ENCODE peak calls at places on chromosomes 4 and X, in nine cellular contexts. One of them, this sample, is unnamed. For H3K4me1, the result is how much of the 10 kb centered on the place peaks cover.

GRCh38 chr4:31674313-31674947 is 954.3 kb downstream of the PCDH7 start:
- DNase-seq in body of pancreas: no peak
- DNase-seq in A549: no peak
- DNase-seq in PC-3: peak
- DNase-seq in GM23338: peak
- DNase-seq in heart right ventricle: no peak
- DNase-seq in cardiac muscle cell: peak
- DNase-seq in ovary: no peak
- DNase-seq in adrenal gland: peak
- DNase-seq in this sample: peak

GRCh38 chr4:9685692-9686091 is 95.7 kb upstream of the DRD5 start:
- DNase-seq in body of pancreas: no peak
- DNase-seq in A549: no peak
- DNase-seq in PC-3: no peak
- DNase-seq in GM23338: no peak
- DNase-seq in heart right ventricle: no peak
- DNase-seq in cardiac muscle cell: no peak
- DNase-seq in ovary: no peak
- DNase-seq in adrenal gland: no peak
- DNase-seq in this sample: no peak

GRCh38 chrX:54818221-54818620 is 10.7 kb downstream of the MAGED2 start:
- DNase-seq in body of pancreas: no peak
- DNase-seq in A549: no peak
- DNase-seq in PC-3: no peak
- DNase-seq in GM23338: no peak
- DNase-seq in heart right ventricle: no peak
- DNase-seq in cardiac muscle cell: no peak
- DNase-seq in ovary: no peak
- DNase-seq in adrenal gland: no peak
- DNase-seq in this sample: no peak

GRCh38 chrX:119755981-119756533 is 2.3 kb upstream of the SOWAHD start:
- DNase-seq in body of pancreas: no peak
- DNase-seq in A549: no peak
- DNase-seq in PC-3: no peak
- DNase-seq in GM23338: no peak
- DNase-seq in heart right ventricle: no peak
- DNase-seq in cardiac muscle cell: no peak
- DNase-seq in ovary: no peak
- DNase-seq in adrenal gland: no peak
- DNase-seq in this sample: no peak

GRCh38 chrX:124594017-124594651 is 247.8 kb downstream of the SH2D1A start:
- DNase-seq in body of pancreas: peak
- DNase-seq in A549: no peak
- DNase-seq in PC-3: peak
- DNase-seq in GM23338: no peak
- DNase-seq in heart right ventricle: no peak
- DNase-seq in cardiac muscle cell: no peak
- DNase-seq in ovary: no peak
- DNase-seq in adrenal gland: peak
- DNase-seq in this sample: no peak

GRCh38 chrX:134469481-134469880 is 9.5 kb downstream of the HPRT1 start:
- DNase-seq in body of pancreas: no peak
- DNase-seq in A549: no peak
- DNase-seq in PC-3: peak
- DNase-seq in GM23338: no peak
- DNase-seq in heart right ventricle: no peak
- DNase-seq in cardiac muscle cell: no peak
- DNase-seq in ovary: no peak
- DNase-seq in adrenal gland: no peak
- DNase-seq in this sample: no peak

GRCh38 chr4:169174247-169174646 is 96.5 kb downstream of the SH3RF1 start:
- DNase-seq in body of pancreas: no peak
- DNase-seq in A549: no peak
- DNase-seq in PC-3: peak
- DNase-seq in GM23338: no peak
- DNase-seq in heart right ventricle: no peak
- DNase-seq in cardiac muscle cell: no peak
- DNase-seq in ovary: no peak
- DNase-seq in adrenal gland: no peak
- DNase-seq in this sample: no peak

GRCh38 chrX:12223650-12224049 is 85.4 kb downstream of the FRMPD4 start:
- DNase-seq in body of pancreas: no peak
- DNase-seq in A549: no peak
- DNase-seq in PC-3: peak
- DNase-seq in GM23338: no peak
- DNase-seq in heart right ventricle: no peak
- DNase-seq in cardiac muscle cell: no peak
- DNase-seq in ovary: no peak
- DNase-seq in adrenal gland: no peak
- DNase-seq in this sample: no peak

GRCh38 chr4:113094802-113095201 is 45.3 kb downstream of the ANK2 start:
- DNase-seq in body of pancreas: no peak
- DNase-seq in A549: peak
- DNase-seq in PC-3: peak
- DNase-seq in GM23338: peak
- DNase-seq in heart right ventricle: no peak
- DNase-seq in cardiac muscle cell: no peak
- DNase-seq in ovary: no peak
- DNase-seq in adrenal gland: no peak
- DNase-seq in this sample: peak

GRCh38 chrX:119266364-119266995 is 30.4 kb downstream of the PGRMC1 start:
- DNase-seq in body of pancreas: peak
- DNase-seq in A549: peak
- DNase-seq in PC-3: peak
- DNase-seq in GM23338: peak
- DNase-seq in heart right ventricle: no peak
- DNase-seq in cardiac muscle cell: peak
- DNase-seq in ovary: no peak
- DNase-seq in adrenal gland: peak
- DNase-seq in this sample: peak

GRCh38 chr4:110510282-110510681 is 34.3 kb downstream of the ENPEP start:
- DNase-seq in body of pancreas: no peak
- DNase-seq in A549: no peak
- DNase-seq in PC-3: no peak
- DNase-seq in GM23338: no peak
- DNase-seq in heart right ventricle: no peak
- DNase-seq in cardiac muscle cell: no peak
- DNase-seq in ovary: no peak
- DNase-seq in adrenal gland: no peak
- DNase-seq in this sample: no peak

GRCh38 chr4:110512901-110513300 is 36.9 kb downstream of the ENPEP start:
- DNase-seq in body of pancreas: no peak
- DNase-seq in A549: no peak
- DNase-seq in PC-3: no peak
- DNase-seq in GM23338: no peak
- DNase-seq in heart right ventricle: no peak
- DNase-seq in cardiac muscle cell: no peak
- DNase-seq in ovary: no peak
- DNase-seq in adrenal gland: no peak
- DNase-seq in this sample: no peak

GRCh38 chr4:110510955-110511544 is 35.1 kb downstream of the ENPEP start:
- DNase-seq in body of pancreas: no peak
- DNase-seq in A549: peak
- DNase-seq in PC-3: peak
- DNase-seq in GM23338: peak
- DNase-seq in heart right ventricle: no peak
- DNase-seq in cardiac muscle cell: peak
- DNase-seq in ovary: no peak
- DNase-seq in adrenal gland: no peak
- DNase-seq in this sample: no peak

GRCh38 chr4:110505440-110505839 is 29.5 kb downstream of the ENPEP start:
- DNase-seq in body of pancreas: no peak
- DNase-seq in A549: no peak
- DNase-seq in PC-3: no peak
- DNase-seq in GM23338: no peak
- DNase-seq in heart right ventricle: no peak
- DNase-seq in cardiac muscle cell: no peak
- DNase-seq in ovary: no peak
- DNase-seq in adrenal gland: no peak
- DNase-seq in this sample: no peak

DNA sequence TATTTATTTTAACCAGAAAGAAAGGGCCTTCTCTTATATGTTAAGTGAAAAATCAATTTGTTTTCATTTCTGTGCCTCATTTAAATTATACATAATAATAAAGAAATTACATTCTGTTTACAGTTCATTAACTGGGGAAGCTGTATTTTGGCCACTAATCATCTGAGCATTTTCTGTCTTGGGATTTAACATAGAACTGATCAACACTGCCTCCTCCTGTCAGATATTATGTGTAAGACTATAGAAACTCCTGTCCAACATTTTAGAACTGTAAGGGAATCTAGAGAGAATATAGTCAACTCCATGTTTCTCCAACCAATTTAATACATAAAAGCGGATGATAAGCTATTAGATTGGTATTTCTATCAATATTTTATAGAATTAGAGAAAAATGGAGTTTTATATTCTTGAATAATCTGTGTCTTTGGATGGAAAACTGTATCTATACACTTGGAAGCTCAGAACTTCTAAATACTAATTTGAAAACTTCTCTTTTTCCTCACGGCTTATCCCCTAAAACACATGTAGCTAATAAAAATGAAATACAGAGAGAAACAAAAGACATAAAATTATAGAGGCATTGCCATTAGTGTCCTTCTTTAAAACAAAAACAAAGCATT is 33.0 kb downstream of the ENPEP start:
- DNase-seq in body of pancreas: no peak
- DNase-seq in A549: no peak
- DNase-seq in PC-3: peak
- DNase-seq in GM23338: peak
- DNase-seq in heart right ventricle: no peak
- DNase-seq in cardiac muscle cell: peak
- DNase-seq in ovary: no peak
- DNase-seq in adrenal gland: no peak
- DNase-seq in this sample: no peak
- TF ChIP-seq CTCF in body of pancreas: no peak
- TF ChIP-seq CTCF in A549: peak
- TF ChIP-seq CTCF in PC-3: peak
- TF ChIP-seq CTCF in GM23338: peak
- TF ChIP-seq CTCF in heart right ventricle: peak
- TF ChIP-seq CTCF in cardiac muscle cell: peak
- TF ChIP-seq CTCF in ovary: no peak
- TF ChIP-seq CTCF in adrenal gland: no peak
- TF ChIP-seq CTCF in this sample: peak

DNA sequence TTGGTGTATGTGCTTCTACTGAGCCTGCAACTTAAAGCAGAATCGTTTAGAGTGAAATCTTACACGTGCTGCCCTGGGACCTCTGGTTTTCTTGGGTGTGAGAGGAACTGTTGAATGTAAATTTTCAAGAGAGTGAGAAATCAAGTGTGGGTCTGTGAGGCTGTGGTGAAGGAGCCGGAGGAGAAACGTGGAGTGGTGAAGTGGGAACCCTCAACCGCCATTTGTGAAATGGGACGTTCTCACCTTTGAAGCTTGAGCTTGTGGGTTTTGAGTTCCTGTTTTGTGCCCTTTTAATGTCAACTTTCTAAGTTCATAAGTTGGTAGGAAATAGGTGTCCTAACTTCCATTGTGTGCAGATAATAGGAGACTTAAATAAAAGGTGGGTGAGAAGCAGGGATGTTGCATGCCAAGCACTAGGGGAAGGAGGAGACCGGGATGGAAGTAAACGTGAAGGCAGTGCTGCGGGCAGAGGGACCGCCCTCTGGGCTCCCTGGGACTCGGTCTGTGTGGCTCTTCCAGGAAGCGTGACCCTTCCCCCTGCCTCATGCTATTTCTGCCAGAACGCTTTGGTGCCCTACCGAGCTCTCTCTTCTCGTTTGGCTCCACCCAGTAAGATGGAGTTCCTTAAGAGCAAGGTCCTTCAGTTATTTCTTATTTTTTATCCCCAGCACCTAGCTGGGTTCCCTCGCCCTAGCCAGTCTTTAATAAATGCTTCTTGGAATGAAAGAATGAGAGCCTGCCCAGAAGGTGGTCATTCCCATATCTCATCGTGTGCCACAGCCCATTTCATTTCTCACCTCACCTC is 56.0 kb downstream of the TMEM131L start:
- DNase-seq in body of pancreas: no peak
- DNase-seq in A549: no peak
- DNase-seq in PC-3: no peak
- DNase-seq in GM23338: peak
- DNase-seq in heart right ventricle: no peak
- DNase-seq in cardiac muscle cell: no peak
- DNase-seq in ovary: no peak
- DNase-seq in adrenal gland: no peak
- DNase-seq in this sample: no peak
- H3K4me1 ChIP-seq in body of pancreas: half or more
- H3K4me1 ChIP-seq in A549: under half
- H3K4me1 ChIP-seq in PC-3: under half
- H3K4me1 ChIP-seq in GM23338: under half
- H3K4me1 ChIP-seq in heart right ventricle: half or more
- H3K4me1 ChIP-seq in cardiac muscle cell: under half
- H3K4me1 ChIP-seq in ovary: under half
- H3K4me1 ChIP-seq in adrenal gland: under half
- H3K4me1 ChIP-seq in this sample: under half

GRCh38 chrX:153065389-153065788 is 6.9 kb upstream of the PNMA6A start:
- DNase-seq in body of pancreas: no peak
- DNase-seq in A549: peak
- DNase-seq in PC-3: no peak
- DNase-seq in GM23338: no peak
- DNase-seq in heart right ventricle: no peak
- DNase-seq in cardiac muscle cell: no peak
- DNase-seq in ovary: no peak
- DNase-seq in adrenal gland: no peak
- DNase-seq in this sample: no peak

GRCh38 chrX:153061732-153062131 is 5.5 kb downstream of the PNMA3 start:
- DNase-seq in body of pancreas: no peak
- DNase-seq in A549: peak
- DNase-seq in PC-3: peak
- DNase-seq in GM23338: no peak
- DNase-seq in heart right ventricle: no peak
- DNase-seq in cardiac muscle cell: no peak
- DNase-seq in ovary: no peak
- DNase-seq in adrenal gland: no peak
- DNase-seq in this sample: no peak

GRCh38 chrX:153060095-153060445 is 3.8 kb downstream of the PNMA3 start:
- DNase-seq in body of pancreas: no peak
- DNase-seq in A549: no peak
- DNase-seq in PC-3: no peak
- DNase-seq in GM23338: no peak
- DNase-seq in heart right ventricle: no peak
- DNase-seq in cardiac muscle cell: no peak
- DNase-seq in ovary: no peak
- DNase-seq in adrenal gland: no peak
- DNase-seq in this sample: no peak

GRCh38 chrX:153064061-153064460 is 7.8 kb downstream of the PNMA3 start:
- DNase-seq in body of pancreas: no peak
- DNase-seq in A549: no peak
- DNase-seq in PC-3: no peak
- DNase-seq in GM23338: peak
- DNase-seq in heart right ventricle: no peak
- DNase-seq in cardiac muscle cell: no peak
- DNase-seq in ovary: no peak
- DNase-seq in adrenal gland: no peak
- DNase-seq in this sample: no peak

GRCh38 chrX:153063315-153063714 is 7.0 kb downstream of the PNMA3 start:
- DNase-seq in body of pancreas: no peak
- DNase-seq in A549: no peak
- DNase-seq in PC-3: no peak
- DNase-seq in GM23338: no peak
- DNase-seq in heart right ventricle: no peak
- DNase-seq in cardiac muscle cell: no peak
- DNase-seq in ovary: no peak
- DNase-seq in adrenal gland: no peak
- DNase-seq in this sample: no peak
- TF ChIP-seq CTCF in body of pancreas: no peak
- TF ChIP-seq CTCF in A549: no peak
- TF ChIP-seq CTCF in PC-3: no peak
- TF ChIP-seq CTCF in GM23338: no peak
- TF ChIP-seq CTCF in heart right ventricle: no peak
- TF ChIP-seq CTCF in cardiac muscle cell: no peak
- TF ChIP-seq CTCF in ovary: no peak
- TF ChIP-seq CTCF in adrenal gland: no peak
- TF ChIP-seq CTCF in this sample: no peak

GRCh38 chrX:128717635-128718578 is 665.7 kb upstream of the ACTRT1 start:
- DNase-seq in body of pancreas: no peak
- DNase-seq in A549: no peak
- DNase-seq in PC-3: no peak
- DNase-seq in GM23338: no peak
- DNase-seq in heart right ventricle: no peak
- DNase-seq in cardiac muscle cell: no peak
- DNase-seq in ovary: no peak
- DNase-seq in adrenal gland: no peak
- DNase-seq in this sample: peak
- H3K4me1 ChIP-seq in body of pancreas: under half
- H3K4me1 ChIP-seq in A549: under half
- H3K4me1 ChIP-seq in PC-3: under half
- H3K4me1 ChIP-seq in GM23338: under half
- H3K4me1 ChIP-seq in heart right ventricle: under half
- H3K4me1 ChIP-seq in cardiac muscle cell: under half
- H3K4me1 ChIP-seq in ovary: under half
- H3K4me1 ChIP-seq in adrenal gland: under half
- H3K4me1 ChIP-seq in this sample: under half

This sample was measured in BE2C.